ENCODE peak calls at places on chromosome 6, in five cellular contexts. C is WERI-Rb-1, S is BJ, W is GM06990, M is AG04449. O is an unnamed sample.

GRCh38 chr6:12968290-12968689 is 251.7 kb downstream of the PHACTR1 start:
- DNase-seq in C (no peak), M (no peak), W (no peak), S (no peak), O (no peak)

GRCh38 chr6:25714765-25715164 is 39.8 kb upstream of the SLC17A4 start:
- DNase-seq in W (no peak), S (no peak), M (no peak), C (peak), O (no peak)

GRCh38 chr6:40796280-40797223 is 209.4 kb upstream of the LRFN2 start:
- DNase-seq in W (no peak), C (no peak), S (no peak), M (no peak), O (no peak)

GRCh38 chr6:30683137-30683979 is 3.1 kb downstream of the PPP1R18 start:
- DNase-seq in M (no peak), C (no peak), S (no peak), W (no peak), O (no peak)

GRCh38 chr6:105892577-105893262 is 193.4 kb upstream of the PRDM1 start:
- DNase-seq in C (no peak), M (no peak), S (no peak), W (peak), O (no peak)

GRCh38 chr6:33430991-33431879 is 11.4 kb downstream of the SYNGAP1 start:
- DNase-seq in C (peak), W (peak), S (no peak), M (no peak), O (no peak)

GRCh38 chr6:115415378-115415777 is 645.3 kb downstream of the FRK start:
- DNase-seq in W (no peak), M (no peak), C (no peak), S (no peak), O (no peak)

GRCh38 chr6:3202999-3203696 is 24.3 kb downstream of the TUBB2B start:
- DNase-seq in M (peak), W (no peak), S (peak), C (no peak), O (peak)

GRCh38 chr6:11665636-11666335 is 112.8 kb downstream of the ADTRP start:
- DNase-seq in W (no peak), C (no peak), S (no peak), M (no peak), O (no peak)

GRCh38 chr6:144019929-144020328 is 11.9 kb upstream of the PLAGL1 start:
- DNase-seq in C (no peak), M (no peak), S (no peak), W (no peak), O (no peak)

GRCh38 chr6:26196846-26197683 is 109.8 kb downstream of the HFE start:
- DNase-seq in C (no peak), S (peak), M (no peak), W (peak), O (peak)

DNA sequence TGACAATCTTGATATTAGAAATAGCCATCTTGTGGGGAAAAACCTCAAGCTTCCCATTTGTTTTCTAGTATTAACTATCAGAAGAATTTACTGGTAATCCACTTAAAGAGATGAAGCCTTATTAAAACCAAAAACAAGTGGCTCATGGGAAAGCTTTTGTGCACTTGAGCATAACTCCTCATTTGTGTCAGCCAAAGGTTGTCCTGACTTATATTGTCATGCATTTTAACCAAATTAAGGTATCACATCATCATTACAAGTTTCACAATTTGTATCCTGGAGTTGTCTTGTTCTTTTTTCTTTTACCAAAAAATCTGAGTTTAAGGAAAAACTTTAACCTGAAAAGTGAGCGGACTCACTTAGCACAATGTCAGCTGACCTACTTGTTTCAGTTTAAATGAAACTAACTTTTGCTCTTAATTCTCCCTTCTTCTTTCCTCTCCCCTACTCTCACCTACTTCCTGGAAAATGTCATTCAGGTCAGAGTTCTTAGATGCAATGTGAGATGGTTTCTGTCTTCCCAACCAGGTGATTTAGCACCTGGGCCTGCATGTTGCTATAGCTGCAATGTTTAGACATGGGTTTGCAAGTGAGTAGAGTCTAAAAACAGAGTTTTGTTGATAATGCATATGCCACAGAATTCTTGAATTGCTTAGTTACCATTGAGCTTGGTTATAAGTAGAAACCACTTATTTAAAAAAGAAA is 82.8 kb downstream of the TNFAIP3 start:
- DNase-seq in S (no peak), C (no peak), W (no peak), M (no peak), O (no peak)
- H3K4me3 ChIP-seq in S (no peak), C (no peak), W (no peak), M (no peak), O (no peak)

DNA sequence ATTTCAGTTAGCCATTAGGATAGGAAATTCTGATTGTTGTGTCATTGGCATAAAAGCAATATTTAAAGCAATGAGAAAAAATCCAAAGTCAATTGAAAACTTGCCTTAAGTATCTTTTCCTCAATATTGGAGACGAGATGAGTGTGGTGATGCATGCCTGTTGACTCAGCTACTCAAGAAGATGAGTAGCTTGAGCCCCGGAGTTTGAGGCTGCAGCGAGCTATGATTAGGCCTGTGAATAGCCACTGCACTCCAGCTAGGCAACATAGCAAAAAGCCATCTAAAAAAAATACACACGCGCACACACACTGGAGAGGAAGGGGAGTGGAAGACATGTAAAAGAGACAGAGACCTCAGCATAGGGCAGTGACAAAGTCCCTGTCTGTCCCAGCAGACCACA is 9.7 kb upstream of the MARCKS start:
- DNase-seq in W (no peak), S (no peak), M (no peak), C (no peak), O (no peak)
- TF ChIP-seq CTCF in W (no peak), S (no peak), M (no peak), C (no peak), O (no peak)

DNA sequence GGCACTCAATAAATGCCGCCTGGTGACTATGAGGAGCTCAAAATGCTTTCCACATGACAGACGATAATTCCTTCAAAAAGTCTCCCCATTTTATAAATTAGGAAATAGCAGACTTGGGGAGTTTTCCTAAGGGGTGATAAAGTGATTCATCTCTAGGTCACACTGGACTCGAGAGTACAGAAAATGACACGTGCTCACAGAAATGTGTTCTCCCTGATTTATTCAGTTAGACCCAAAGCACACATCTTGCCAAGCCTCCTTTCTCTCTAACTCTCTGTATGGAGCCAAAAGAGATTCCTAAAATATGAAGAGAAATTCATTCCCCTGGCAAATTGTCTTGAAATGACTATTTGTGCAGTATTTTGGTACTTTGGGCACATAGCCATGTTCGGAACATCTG is 381.1 kb downstream of the TFAP2B start:
- DNase-seq in S (no peak), C (no peak), W (no peak), M (no peak), O (no peak)
- H3K4me3 ChIP-seq in S (no peak), C (no peak), W (no peak), M (no peak), O (no peak)

GRCh38 chr6:42088101-42088591 is 37.8 kb downstream of the TAF8 start:
- DNase-seq in M (no peak), C (no peak), S (no peak), W (no peak), O (no peak)

GRCh38 chr6:42086665-42087050 is 36.3 kb downstream of the TAF8 start:
- DNase-seq in C (no peak), S (no peak), M (no peak), W (no peak), O (no peak)

GRCh38 chr6:42086046-42086664 is 35.8 kb downstream of the TAF8 start:
- DNase-seq in W (no peak), C (no peak), M (no peak), S (no peak), O (no peak)

GRCh38 chr6:42083530-42083929 is 33.2 kb downstream of the TAF8 start:
- DNase-seq in W (no peak), C (no peak), S (no peak), M (no peak), O (no peak)

DNA sequence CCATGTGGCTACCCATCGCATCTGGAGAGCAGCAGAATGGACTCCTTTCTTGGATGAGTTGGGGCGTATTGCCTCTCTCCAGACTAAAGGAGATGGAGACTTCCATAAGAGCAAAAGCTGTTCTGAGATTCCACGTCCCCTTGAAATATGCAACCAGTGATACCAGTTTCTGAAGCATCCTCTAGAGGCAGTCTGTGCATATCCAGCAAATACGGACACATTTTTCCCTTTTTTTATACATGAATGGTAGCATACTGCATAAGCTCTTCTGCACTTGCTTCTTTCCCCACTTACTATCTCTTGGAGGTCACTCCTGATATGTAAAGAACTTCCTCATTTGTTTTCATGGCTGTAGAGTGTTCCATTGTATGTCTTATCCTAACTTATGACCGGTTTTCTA is 34.6 kb downstream of the TAF8 start:
- DNase-seq in C (no peak), M (no peak), S (no peak), W (no peak), O (no peak)
- TF ChIP-seq CTCF in C (peak), M (peak), S (no peak), W (no peak), O (peak)

GRCh38 chr6:82739266-82739665 is 326.4 kb downstream of the UBE3D start:
- DNase-seq in C (no peak), W (no peak), S (no peak), M (no peak), O (no peak)
- H3K4me3 ChIP-seq in C (no peak), W (no peak), S (no peak), M (no peak), O (no peak)

GRCh38 chr6:98487612-98488011 is 346.8 kb upstream of the POU3F2 start:
- DNase-seq in M (no peak), S (no peak), W (no peak), C (peak), O (no peak)

GRCh38 chr6:98486052-98486451 is 348.3 kb upstream of the POU3F2 start:
- DNase-seq in C (no peak), M (no peak), W (no peak), S (no peak), O (no peak)
- TF ChIP-seq CTCF in C (no peak), M (no peak), W (no peak), S (no peak), O (no peak)

DNA sequence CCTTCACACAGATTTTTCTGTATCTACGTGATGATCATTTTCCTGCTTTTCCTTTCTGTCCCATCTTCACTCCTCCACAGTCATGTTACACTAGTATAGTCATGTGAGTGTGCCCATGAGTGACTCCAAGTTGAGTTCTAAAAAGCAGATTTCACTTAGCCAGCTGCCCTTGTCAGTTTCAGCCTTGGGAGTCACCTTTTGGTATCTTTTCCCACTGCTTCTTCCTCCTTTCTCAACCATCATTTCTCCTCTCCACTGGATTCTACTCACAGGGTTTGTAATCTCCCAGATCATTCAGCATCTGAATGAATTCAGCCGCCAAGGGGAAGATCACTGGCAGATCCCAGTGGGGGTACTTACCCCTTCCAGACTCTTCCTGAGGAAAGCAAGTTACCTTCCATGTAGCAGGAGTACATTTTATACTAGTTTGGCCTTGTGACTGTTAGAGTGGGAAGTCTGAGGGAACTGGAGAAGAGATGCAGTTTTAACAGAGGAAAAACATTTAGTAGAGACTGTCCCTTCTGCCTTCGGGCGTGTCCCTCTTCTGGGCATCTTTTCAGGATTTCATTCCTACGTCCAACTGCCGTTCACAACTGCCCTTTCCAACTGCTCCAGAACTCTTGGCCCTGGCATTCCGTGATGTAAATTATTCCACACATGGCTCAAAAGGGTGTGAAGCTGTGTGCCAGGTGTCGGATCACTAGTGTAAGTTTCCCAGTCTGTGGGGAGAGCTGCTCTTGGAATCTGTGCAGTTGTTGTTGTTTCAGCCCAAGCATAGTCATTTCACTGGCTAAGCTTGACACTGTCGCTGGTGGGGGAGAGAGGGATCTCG is 38.9 kb downstream of the BICRAL start:
- DNase-seq in C (no peak), W (no peak), S (no peak), M (no peak), O (no peak)
- H3K4me3 ChIP-seq in C (no peak), W (no peak), S (no peak), M (no peak), O (no peak)

O was measured in AG09309.